ENCODE peak calls at places on chromosomes 16 and 17, in four cellular contexts. One of them, this sample, is unnamed.

GRCh38 chr16:9843424-9844013 is 338.7 kb downstream of the GRIN2A start:
- DNase-seq in GM23248: peak
- DNase-seq in PC-9: no peak
- DNase-seq in hepatocyte: no peak
- DNase-seq in this sample: no peak

GRCh38 chr17:72462814-72463213 is 342.0 kb downstream of the SOX9 start:
- DNase-seq in PC-9: peak
- DNase-seq in GM23248: no peak
- DNase-seq in hepatocyte: no peak
- DNase-seq in this sample: peak

GRCh38 chr17:1830288-1830687 is 483 bp downstream of the RPA1 start:
- DNase-seq in GM23248: peak
- DNase-seq in PC-9: peak
- DNase-seq in hepatocyte: peak
- DNase-seq in this sample: peak

GRCh38 chr17:29566473-29567361 is at the start of gene ABHD15:
- DNase-seq in GM23248: peak
- DNase-seq in PC-9: peak
- DNase-seq in hepatocyte: peak
- DNase-seq in this sample: peak

GRCh38 chr17:67095803-67096202 is 51.4 kb downstream of the CACNG1 start:
- DNase-seq in PC-9: no peak
- DNase-seq in hepatocyte: no peak
- DNase-seq in GM23248: peak
- DNase-seq in this sample: peak

GRCh38 chr17:15027853-15028252 is 237.3 kb downstream of the PMP22 start:
- DNase-seq in GM23248: no peak
- DNase-seq in PC-9: no peak
- DNase-seq in hepatocyte: no peak
- DNase-seq in this sample: no peak

GRCh38 chr16:56198044-56198754 is 6.9 kb downstream of the GNAO1 start:
- DNase-seq in PC-9: no peak
- DNase-seq in hepatocyte: no peak
- DNase-seq in GM23248: no peak
- DNase-seq in this sample: no peak

GRCh38 chr17:31321481-31321880 is at the start of gene EVI2A:
- DNase-seq in GM23248: peak
- DNase-seq in PC-9: no peak
- DNase-seq in hepatocyte: no peak
- DNase-seq in this sample: peak

GRCh38 chr17:50265212-50265611 is 9.1 kb upstream of the TMEM92 start:
- DNase-seq in GM23248: no peak
- DNase-seq in hepatocyte: peak
- DNase-seq in PC-9: no peak
- DNase-seq in this sample: no peak

GRCh38 chr17:40433551-40434384 is 9.5 kb upstream of the IGFBP4 start:
- DNase-seq in GM23248: peak
- DNase-seq in hepatocyte: no peak
- DNase-seq in PC-9: no peak
- DNase-seq in this sample: no peak

GRCh38 chr17:27552467-27552779 is 78.6 kb upstream of the LGALS9 start:
- DNase-seq in PC-9: peak
- DNase-seq in hepatocyte: peak
- DNase-seq in GM23248: peak
- DNase-seq in this sample: peak

GRCh38 chr17:72351884-72352346 is 231.1 kb downstream of the SOX9 start:
- DNase-seq in GM23248: no peak
- DNase-seq in PC-9: peak
- DNase-seq in hepatocyte: no peak
- DNase-seq in this sample: no peak

GRCh38 chr17:55730808-55731207 is 8.1 kb upstream of the TMEM100 start:
- DNase-seq in GM23248: peak
- DNase-seq in PC-9: no peak
- DNase-seq in hepatocyte: no peak
- DNase-seq in this sample: no peak

GRCh38 chr17:42289863-42290165 is 1.5 kb downstream of the STAT5A start:
- DNase-seq in GM23248: no peak
- DNase-seq in PC-9: no peak
- DNase-seq in hepatocyte: no peak
- DNase-seq in this sample: no peak

GRCh38 chr17:67260051-67260987 is 15.3 kb upstream of the HELZ start:
- DNase-seq in PC-9: no peak
- DNase-seq in GM23248: peak
- DNase-seq in hepatocyte: peak
- DNase-seq in this sample: peak

GRCh38 chr16:78065344-78065743 is 34.1 kb upstream of the WWOX start:
- DNase-seq in PC-9: no peak
- DNase-seq in GM23248: no peak
- DNase-seq in hepatocyte: no peak
- DNase-seq in this sample: no peak

GRCh38 chr16:86286991-86287640 is 223.2 kb upstream of the FOXF1 start:
- DNase-seq in hepatocyte: peak
- DNase-seq in PC-9: no peak
- DNase-seq in GM23248: no peak
- DNase-seq in this sample: no peak
- TF ChIP-seq EZH2 in hepatocyte: peak
- TF ChIP-seq EZH2 in PC-9: no peak
- TF ChIP-seq EZH2 in GM23248: no peak
- TF ChIP-seq EZH2 in this sample: no peak

GRCh38 chr16:48811478-48811877 is 201.5 kb upstream of the N4BP1 start:
- DNase-seq in PC-9: no peak
- DNase-seq in hepatocyte: no peak
- DNase-seq in GM23248: no peak
- DNase-seq in this sample: no peak
- TF ChIP-seq EZH2 in PC-9: no peak
- TF ChIP-seq EZH2 in hepatocyte: peak
- TF ChIP-seq EZH2 in GM23248: no peak
- TF ChIP-seq EZH2 in this sample: no peak

DNA sequence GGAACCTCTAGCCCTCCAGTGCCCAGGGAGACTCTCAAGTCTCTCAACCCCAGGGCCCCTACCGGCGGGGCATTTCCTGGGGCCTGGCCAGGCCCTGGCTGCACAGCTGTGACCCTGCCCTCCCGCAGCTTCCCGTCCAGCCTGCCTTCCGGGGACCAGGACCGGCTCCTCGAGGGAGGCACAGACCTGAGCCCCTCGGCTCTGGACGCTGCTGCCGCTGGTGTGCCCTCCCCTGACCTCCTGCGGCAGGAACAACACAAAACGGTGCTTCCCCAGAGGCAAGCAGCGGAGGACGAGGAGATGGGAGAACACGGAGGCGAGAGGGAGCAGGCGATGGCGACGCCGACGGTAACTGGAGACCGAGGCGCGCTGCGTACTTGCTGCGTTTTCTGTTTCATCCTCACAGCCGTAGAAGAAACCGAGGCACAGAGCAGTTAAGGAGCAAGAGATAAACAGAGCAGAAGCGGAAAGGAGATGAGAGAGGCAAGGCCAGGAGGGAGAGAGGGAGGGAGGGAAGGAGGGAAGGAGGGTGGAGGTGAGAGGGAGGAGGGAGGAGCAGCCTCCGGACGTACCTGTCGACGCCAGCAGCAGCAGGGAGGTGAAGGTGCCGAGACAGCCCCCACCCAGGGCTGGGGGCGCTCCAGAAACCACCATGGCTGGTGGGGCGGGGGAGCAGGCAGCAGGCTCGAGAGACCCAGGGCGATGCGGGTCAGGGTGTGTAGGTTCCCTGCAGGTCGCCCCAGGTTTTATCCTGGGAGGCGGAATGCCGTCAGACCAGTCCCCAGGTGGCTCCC is at the start of gene PRSS22:
- DNase-seq in GM23248: peak
- DNase-seq in hepatocyte: peak
- DNase-seq in PC-9: peak
- DNase-seq in this sample: peak
- TF ChIP-seq EZH2 in GM23248: no peak
- TF ChIP-seq EZH2 in hepatocyte: no peak
- TF ChIP-seq EZH2 in PC-9: no peak
- TF ChIP-seq EZH2 in this sample: no peak

GRCh38 chr16:88798073-88798472 is 5.5 kb upstream of the CDT1 start:
- DNase-seq in PC-9: no peak
- DNase-seq in GM23248: no peak
- DNase-seq in hepatocyte: no peak
- DNase-seq in this sample: no peak
- TF ChIP-seq EZH2 in PC-9: no peak
- TF ChIP-seq EZH2 in GM23248: no peak
- TF ChIP-seq EZH2 in hepatocyte: no peak
- TF ChIP-seq EZH2 in this sample: no peak

DNA sequence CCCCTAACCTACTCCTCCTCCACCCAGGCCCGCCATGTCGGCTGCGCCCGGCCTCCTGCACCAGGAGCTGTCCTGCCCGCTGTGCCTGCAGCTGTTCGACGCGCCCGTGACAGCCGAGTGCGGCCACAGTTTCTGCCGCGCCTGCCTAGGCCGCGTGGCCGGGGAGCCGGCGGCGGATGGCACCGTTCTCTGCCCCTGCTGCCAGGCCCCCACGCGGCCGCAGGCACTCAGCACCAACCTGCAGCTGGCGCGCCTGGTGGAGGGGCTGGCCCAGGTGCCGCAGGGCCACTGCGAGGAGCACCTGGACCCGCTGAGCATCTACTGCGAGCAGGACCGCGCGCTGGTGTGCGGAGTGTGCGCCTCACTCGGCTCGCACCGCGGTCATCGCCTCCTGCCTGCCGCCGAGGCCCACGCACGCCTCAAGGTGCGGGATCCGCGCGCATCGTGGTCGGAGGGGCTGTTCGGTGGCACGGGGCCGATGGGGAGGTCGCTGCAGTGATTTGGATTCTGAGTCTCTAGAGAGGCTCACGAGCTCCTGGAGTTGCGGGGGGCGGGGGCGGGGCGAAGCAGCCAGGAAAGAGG is 877 bp downstream of the TRIM72 start:
- DNase-seq in PC-9: no peak
- DNase-seq in hepatocyte: no peak
- DNase-seq in GM23248: peak
- DNase-seq in this sample: no peak
- TF ChIP-seq EZH2 in PC-9: no peak
- TF ChIP-seq EZH2 in hepatocyte: peak
- TF ChIP-seq EZH2 in GM23248: no peak
- TF ChIP-seq EZH2 in this sample: no peak

DNA sequence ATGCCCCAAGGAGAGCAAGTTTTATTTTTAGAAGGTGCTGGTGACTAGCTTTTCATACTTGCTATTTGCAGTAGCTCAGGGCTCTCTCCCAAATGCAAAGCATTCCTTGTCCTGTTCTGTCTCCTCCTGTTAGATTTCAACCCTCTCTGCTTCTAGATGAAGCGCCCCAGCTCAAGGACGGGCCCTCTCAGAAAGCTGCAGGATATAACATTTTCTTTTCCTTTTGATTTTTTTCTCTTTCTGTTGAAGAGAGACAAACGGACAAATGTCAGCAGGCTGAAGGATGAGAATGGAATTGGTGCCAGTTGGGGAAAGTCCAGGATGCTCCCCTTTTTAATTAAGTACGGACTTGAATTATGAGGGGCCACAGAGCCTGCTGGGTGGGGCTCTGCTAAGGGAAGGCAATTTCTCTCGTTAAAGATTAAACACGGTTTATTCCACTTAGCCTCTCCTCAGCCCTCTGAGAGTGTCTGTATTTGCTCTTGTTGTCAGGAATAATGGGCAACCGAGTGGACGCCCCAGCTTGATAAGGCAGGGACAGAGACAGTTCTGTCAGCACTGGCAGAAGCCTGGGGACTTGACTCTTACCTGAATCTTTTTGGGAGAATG is 6.2 kb upstream of the ETV4 start:
- DNase-seq in PC-9: no peak
- DNase-seq in GM23248: no peak
- DNase-seq in hepatocyte: no peak
- DNase-seq in this sample: no peak
- TF ChIP-seq EZH2 in PC-9: no peak
- TF ChIP-seq EZH2 in GM23248: no peak
- TF ChIP-seq EZH2 in hepatocyte: no peak
- TF ChIP-seq EZH2 in this sample: no peak

GRCh38 chr16:1613240-1613639 is 1.1 kb downstream of the CRAMP1 start:
- DNase-seq in PC-9: no peak
- DNase-seq in GM23248: peak
- DNase-seq in hepatocyte: peak
- DNase-seq in this sample: peak
- TF ChIP-seq EZH2 in PC-9: no peak
- TF ChIP-seq EZH2 in GM23248: no peak
- TF ChIP-seq EZH2 in hepatocyte: no peak
- TF ChIP-seq EZH2 in this sample: no peak

GRCh38 chr17:51827140-51827539 is 331.4 kb downstream of the CA10 start:
- DNase-seq in GM23248: no peak
- DNase-seq in PC-9: no peak
- DNase-seq in hepatocyte: no peak
- DNase-seq in this sample: no peak

GRCh38 chr17:51833620-51834019 is 324.9 kb downstream of the CA10 start:
- DNase-seq in hepatocyte: no peak
- DNase-seq in PC-9: no peak
- DNase-seq in GM23248: no peak
- DNase-seq in this sample: no peak

GRCh38 chr17:51830886-51831285 is 327.6 kb downstream of the CA10 start:
- DNase-seq in hepatocyte: no peak
- DNase-seq in GM23248: no peak
- DNase-seq in PC-9: no peak
- DNase-seq in this sample: no peak

GRCh38 chr17:51833045-51833444 is 325.5 kb downstream of the CA10 start:
- DNase-seq in hepatocyte: no peak
- DNase-seq in GM23248: no peak
- DNase-seq in PC-9: no peak
- DNase-seq in this sample: no peak

DNA sequence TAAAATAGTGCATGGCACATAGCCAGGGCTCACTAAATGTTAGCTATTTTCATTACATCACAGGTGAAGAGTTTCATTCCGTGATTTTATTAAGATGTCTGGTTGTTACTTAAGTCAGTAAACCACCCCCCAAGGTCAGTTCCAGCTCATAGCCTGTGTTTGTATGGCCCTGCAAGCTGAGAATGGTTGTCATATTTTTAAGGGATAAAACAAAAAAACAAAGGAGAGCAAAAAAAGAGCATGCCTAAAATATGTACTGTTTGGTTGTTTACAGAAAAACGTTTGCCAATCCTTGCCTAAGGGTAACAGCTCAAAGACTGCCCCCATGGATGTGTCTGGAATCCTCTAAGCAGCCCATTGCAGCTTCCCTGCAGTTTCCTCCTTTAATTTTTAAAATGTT is 329.6 kb downstream of the CA10 start:
- DNase-seq in GM23248: no peak
- DNase-seq in hepatocyte: no peak
- DNase-seq in PC-9: no peak
- DNase-seq in this sample: no peak
- TF ChIP-seq EZH2 in GM23248: no peak
- TF ChIP-seq EZH2 in hepatocyte: no peak
- TF ChIP-seq EZH2 in PC-9: no peak
- TF ChIP-seq EZH2 in this sample: no peak

GRCh38 chr17:11682646-11683045 is 84.4 kb downstream of the DNAH9 start:
- DNase-seq in GM23248: no peak
- DNase-seq in PC-9: no peak
- DNase-seq in hepatocyte: no peak
- DNase-seq in this sample: no peak
- TF ChIP-seq EZH2 in GM23248: no peak
- TF ChIP-seq EZH2 in PC-9: no peak
- TF ChIP-seq EZH2 in hepatocyte: no peak
- TF ChIP-seq EZH2 in this sample: no peak

GRCh38 chr17:8001976-8002645 is at the start of gene GUCY2D:
- DNase-seq in GM23248: no peak
- DNase-seq in PC-9: no peak
- DNase-seq in hepatocyte: no peak
- DNase-seq in this sample: no peak
- TF ChIP-seq EZH2 in GM23248: peak
- TF ChIP-seq EZH2 in PC-9: no peak
- TF ChIP-seq EZH2 in hepatocyte: no peak
- TF ChIP-seq EZH2 in this sample: no peak